ENCODE peak calls at places on chromosomes 7 and 10, in nine cellular contexts. Y is ovary; L is tibial nerve; U is BE2C; N is CD8-positive, alpha-beta memory T cell; B is suprapubic skin; O is left ventricle myocardium inferior; I is body of pancreas; H is endothelial cell of umbilical vein. T is an unnamed sample. For H3K4me1, the result is how much of the 10 kb centered on the place peaks cover.

GRCh38 chr10:16646474-16647059 is 124.9 kb upstream of the C1QL3 start:
- DNase-seq in Y (no peak), L (no peak), U (no peak), N (no peak), B (no peak), O (no peak), I (no peak), H (no peak), T (no peak)

GRCh38 chr10:127041561-127041960 is 136.3 kb downstream of the DOCK1 start:
- DNase-seq in Y (no peak), L (no peak), U (no peak), N (no peak), B (no peak), O (no peak), I (no peak), H (peak), T (no peak)

GRCh38 chr10:90888387-90888786 is 16.6 kb downstream of the RPP30 start:
- DNase-seq in Y (no peak), L (no peak), U (no peak), N (no peak), B (no peak), O (no peak), I (no peak), H (no peak), T (no peak)

GRCh38 chr7:130063036-130063435 is 7.3 kb upstream of the KLHDC10 start:
- DNase-seq in Y (no peak), L (no peak), U (peak), N (peak), B (peak), O (no peak), I (peak), H (peak), T (peak)

GRCh38 chr10:129709627-129710509 is 242.8 kb downstream of the MGMT start:
- DNase-seq in Y (no peak), L (no peak), U (no peak), N (no peak), B (no peak), O (no peak), I (no peak), H (no peak), T (no peak)

GRCh38 chr7:121029302-121029701 is 40.8 kb downstream of the CPED1 start:
- DNase-seq in Y (no peak), L (no peak), U (no peak), N (no peak), B (no peak), O (no peak), I (no peak), H (no peak), T (no peak)

GRCh38 chr10:117131390-117132327 is 6.4 kb downstream of the VAX1 start:
- DNase-seq in Y (no peak), L (no peak), U (no peak), N (no peak), B (no peak), O (no peak), I (no peak), H (no peak), T (no peak)

GRCh38 chr7:2814682-2815522 is 29.2 kb downstream of the GNA12 start:
- DNase-seq in Y (no peak), L (no peak), U (no peak), N (no peak), B (no peak), O (no peak), I (no peak), H (no peak), T (no peak)

GRCh38 chr10:132056663-132057062 is 9.1 kb upstream of the JAKMIP3 start:
- DNase-seq in Y (no peak), L (no peak), U (no peak), N (no peak), B (no peak), O (no peak), I (no peak), H (no peak), T (no peak)

GRCh38 chr7:38630720-38631673 is at the start of gene AMPH:
- DNase-seq in Y (no peak), L (no peak), U (peak), N (no peak), B (peak), O (peak), I (peak), H (peak), T (peak)

GRCh38 chr10:106182542-106182941 is 982.0 kb downstream of the SORCS1 start:
- DNase-seq in Y (no peak), L (no peak), U (no peak), N (no peak), B (no peak), O (no peak), I (peak), H (no peak), T (no peak)

GRCh38 chr7:922334-923107 is 32.0 kb downstream of the ADAP1 start:
- DNase-seq in Y (peak), L (no peak), U (no peak), N (no peak), B (no peak), O (no peak), I (peak), H (no peak), T (peak)

GRCh38 chr7:43942997-43943701 is 16.9 kb downstream of the UBE2D4 start:
- DNase-seq in Y (no peak), L (no peak), U (no peak), N (no peak), B (no peak), O (no peak), I (peak), H (no peak), T (no peak)

GRCh38 chr7:30430777-30431176 is 47.8 kb downstream of the NOD1 start:
- DNase-seq in Y (no peak), L (no peak), U (no peak), N (no peak), B (no peak), O (no peak), I (no peak), H (no peak), T (no peak)

GRCh38 chr7:23277359-23277989 is 21.7 kb upstream of the MALSU1 start:
- DNase-seq in Y (peak), L (peak), U (peak), N (peak), B (no peak), O (no peak), I (peak), H (peak), T (no peak)

GRCh38 chr7:41925946-41926345 is 223.1 kb upstream of the INHBA start:
- DNase-seq in Y (no peak), L (no peak), U (no peak), N (no peak), B (no peak), O (no peak), I (no peak), H (no peak), T (no peak)

GRCh38 chr10:113753020-113753692 is 1.7 kb downstream of the PLEKHS1 start:
- DNase-seq in Y (no peak), L (no peak), U (peak), N (no peak), B (no peak), O (no peak), I (no peak), H (peak), T (no peak)

GRCh38 chr10:103553743-103554487 is 60.4 kb downstream of the NEURL1 start:
- DNase-seq in Y (no peak), L (no peak), U (no peak), N (no peak), B (no peak), O (no peak), I (no peak), H (no peak), T (no peak)

GRCh38 chr7:54967384-54967783 is 51.4 kb upstream of the EGFR start:
- DNase-seq in Y (no peak), L (no peak), U (no peak), N (no peak), B (no peak), O (no peak), I (peak), H (no peak), T (no peak)

GRCh38 chr7:19079066-19079465 is 38.4 kb downstream of the TWIST1 start:
- DNase-seq in Y (no peak), L (no peak), U (no peak), N (no peak), B (no peak), O (no peak), I (no peak), H (no peak), T (no peak)

GRCh38 chr7:71414490-71414889 is 282.5 kb downstream of the GALNT17 start:
- DNase-seq in Y (peak), L (no peak), U (no peak), N (no peak), B (peak), O (peak), I (no peak), H (no peak), T (no peak)

GRCh38 chr10:123478112-123478511 is 188.0 kb upstream of the GPR26 start:
- DNase-seq in Y (no peak), L (no peak), U (no peak), N (no peak), B (no peak), O (no peak), I (peak), H (no peak), T (no peak)

GRCh38 chr7:132218876-132219275 is 357.4 kb downstream of the PLXNA4 start:
- DNase-seq in Y (no peak), L (no peak), U (no peak), N (no peak), B (no peak), O (no peak), I (no peak), H (no peak), T (no peak)

GRCh38 chr10:60806951-60807350 is 28.7 kb downstream of the CDK1 start:
- DNase-seq in Y (no peak), L (no peak), U (no peak), N (no peak), B (no peak), O (no peak), I (no peak), H (no peak), T (no peak)

GRCh38 chr7:94087664-94088352 is 83.7 kb upstream of the BET1 start:
- DNase-seq in Y (peak), L (peak), U (peak), N (peak), B (no peak), O (no peak), I (peak), H (peak), T (no peak)

GRCh38 chr10:106424981-106425380 is 739.5 kb downstream of the SORCS1 start:
- DNase-seq in Y (no peak), L (no peak), U (no peak), N (no peak), B (no peak), O (no peak), I (no peak), H (no peak), T (no peak)

GRCh38 chr7:11675163-11675562 is 156.8 kb downstream of the THSD7A start:
- DNase-seq in Y (no peak), L (no peak), U (no peak), N (no peak), B (no peak), O (no peak), I (no peak), H (no peak), T (no peak)

GRCh38 chr10:101889256-101890210 is 45.9 kb upstream of the KCNIP2 start:
- DNase-seq in Y (peak), L (peak), U (peak), N (peak), B (no peak), O (peak), I (peak), H (peak), T (peak)

GRCh38 chr10:8768341-8768740 is 713.9 kb downstream of the GATA3 start:
- DNase-seq in Y (no peak), L (no peak), U (no peak), N (no peak), B (no peak), O (no peak), I (no peak), H (no peak), T (no peak)

GRCh38 chr7:22561895-22562593 is 62.1 kb upstream of the STEAP1B start:
- DNase-seq in Y (no peak), L (no peak), U (no peak), N (no peak), B (no peak), O (no peak), I (no peak), H (peak), T (no peak)

GRCh38 chr10:119248681-119249080 is 41.3 kb downstream of the GRK5 start:
- DNase-seq in Y (no peak), L (no peak), U (no peak), N (no peak), B (no peak), O (no peak), I (no peak), H (no peak), T (no peak)

GRCh38 chr10:119252051-119252465 is 44.7 kb downstream of the GRK5 start:
- DNase-seq in Y (peak), L (no peak), U (peak), N (no peak), B (no peak), O (peak), I (no peak), H (peak), T (peak)

GRCh38 chr10:119252470-119253151 is 45.2 kb downstream of the GRK5 start:
- DNase-seq in Y (no peak), L (no peak), U (no peak), N (no peak), B (no peak), O (no peak), I (no peak), H (no peak), T (no peak)

GRCh38 chr10:119251315-119251708 is 43.9 kb downstream of the GRK5 start:
- DNase-seq in Y (peak), L (no peak), U (no peak), N (no peak), B (no peak), O (no peak), I (peak), H (peak), T (no peak)

DNA sequence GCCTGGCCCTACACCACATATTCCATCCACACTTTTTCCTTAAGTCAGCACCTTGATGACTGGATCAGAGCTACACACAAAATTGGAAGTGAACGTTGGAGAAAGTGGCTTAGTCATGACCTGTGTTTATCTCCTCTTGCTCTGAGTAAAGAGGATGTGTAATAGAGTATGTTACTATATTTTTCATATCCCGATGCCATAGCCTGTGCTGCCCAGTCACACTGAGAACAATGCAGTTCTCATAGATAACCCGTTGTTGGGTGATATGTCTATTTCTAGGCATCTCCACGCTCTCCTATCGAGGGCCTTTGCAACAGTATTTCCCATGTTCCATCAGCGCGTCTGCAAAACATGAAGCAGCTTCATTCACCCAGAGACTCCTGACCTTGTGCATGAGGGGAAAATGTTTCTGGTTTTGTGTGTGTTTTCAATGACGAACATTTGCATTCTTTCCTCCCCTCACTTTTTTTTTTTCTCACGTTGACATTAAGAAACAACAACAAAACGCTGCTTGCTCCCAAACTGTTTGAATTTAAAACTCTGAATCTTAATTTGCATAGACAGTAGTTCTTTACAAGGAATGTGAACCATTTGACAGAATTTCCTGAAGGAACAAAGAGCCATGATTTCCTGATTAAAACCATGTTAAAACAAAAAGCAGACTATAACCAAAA is 43.4 kb downstream of the GRK5 start:
- DNase-seq in Y (no peak), L (no peak), U (no peak), N (no peak), B (no peak), O (no peak), I (no peak), H (peak), T (no peak)
- H3K4me1 ChIP-seq in Y (under half), L (under half), U (under half), N (under half), B (under half), O (half or more), I (under half), H (half or more), T (half or more)

GRCh38 chr10:99926925-99927718 is 82.6 kb downstream of the DNMBP start:
- DNase-seq in Y (peak), L (peak), U (peak), N (no peak), B (no peak), O (peak), I (peak), H (peak), T (peak)

GRCh38 chr10:99929360-99929759 is 80.4 kb downstream of the DNMBP start:
- DNase-seq in Y (no peak), L (no peak), U (no peak), N (no peak), B (no peak), O (no peak), I (peak), H (no peak), T (no peak)

GRCh38 chr10:99930731-99931550 is 78.8 kb downstream of the DNMBP start:
- DNase-seq in Y (no peak), L (no peak), U (no peak), N (no peak), B (no peak), O (no peak), I (peak), H (no peak), T (no peak)

GRCh38 chr10:99924856-99925255 is 84.9 kb downstream of the DNMBP start:
- DNase-seq in Y (no peak), L (no peak), U (no peak), N (no peak), B (no peak), O (no peak), I (no peak), H (no peak), T (no peak)

DNA sequence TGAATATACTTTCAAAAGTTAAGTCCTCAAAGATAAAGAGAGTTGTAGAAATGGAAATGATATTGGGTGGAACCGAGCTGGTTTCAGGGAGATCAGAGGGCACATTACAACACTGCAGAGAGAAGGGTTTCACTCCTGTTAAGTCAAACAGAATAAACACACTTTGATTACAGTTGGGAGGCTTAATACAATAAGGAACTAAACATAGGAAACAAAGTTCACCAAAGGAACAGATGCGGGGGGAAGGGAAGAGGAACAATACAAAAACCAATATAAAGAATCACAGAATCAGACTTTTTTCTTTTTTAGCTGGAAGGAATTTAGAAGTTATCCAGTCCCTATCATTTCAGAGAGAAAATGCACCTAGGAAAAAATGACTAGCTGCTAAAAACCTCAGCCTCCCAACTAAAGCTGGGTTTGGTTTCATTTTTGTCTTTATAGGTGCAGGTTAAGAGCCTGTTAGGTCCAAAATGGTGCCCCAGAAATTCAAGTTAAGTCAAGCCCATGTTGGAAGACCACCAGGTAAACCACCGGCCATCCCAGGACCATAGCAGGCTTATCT is 81.9 kb downstream of the DNMBP start:
- DNase-seq in Y (no peak), L (peak), U (no peak), N (no peak), B (no peak), O (no peak), I (peak), H (peak), T (no peak)
- H3K4me1 ChIP-seq in Y (under half), L (under half), U (under half), N (under half), B (half or more), O (under half), I (half or more), H (half or more), T (under half)

DNA sequence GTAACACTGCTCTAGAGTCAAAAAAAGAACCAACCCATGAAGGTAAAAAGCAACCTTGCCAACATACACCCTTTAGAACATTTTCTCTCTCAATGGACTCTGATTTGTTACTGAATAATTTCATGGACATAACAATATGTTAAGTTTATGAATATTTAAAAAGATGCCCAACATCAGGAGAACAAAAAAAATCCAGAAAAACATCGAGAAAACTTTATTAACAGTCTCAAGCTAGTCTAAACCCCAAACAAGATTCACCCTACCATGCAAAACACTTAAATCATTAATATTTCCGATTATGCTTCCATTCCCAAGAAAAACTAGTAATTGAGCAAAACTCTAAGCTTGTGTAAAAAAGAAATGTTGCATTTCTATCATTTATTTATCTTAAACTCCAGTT is 46.7 kb downstream of the OSBPL3 start:
- DNase-seq in Y (no peak), L (no peak), U (no peak), N (no peak), B (no peak), O (no peak), I (no peak), H (no peak), T (no peak)
- H3K4me1 ChIP-seq in Y (under half), L (under half), U (under half), N (under half), B (under half), O (under half), I (under half), H (under half), T (under half)

GRCh38 chr7:116439856-116440549 is 59.5 kb upstream of the CAV2 start:
- DNase-seq in Y (no peak), L (no peak), U (no peak), N (no peak), B (no peak), O (no peak), I (no peak), H (no peak), T (no peak)

GRCh38 chr7:116436305-116436826 is 63.2 kb upstream of the CAV2 start:
- DNase-seq in Y (no peak), L (no peak), U (no peak), N (no peak), B (no peak), O (no peak), I (no peak), H (no peak), T (no peak)

GRCh38 chr7:116438274-116438673 is 61.3 kb upstream of the CAV2 start:
- DNase-seq in Y (no peak), L (no peak), U (no peak), N (no peak), B (no peak), O (no peak), I (no peak), H (peak), T (no peak)

GRCh38 chr7:116441534-116441933 is 58.0 kb upstream of the CAV2 start:
- DNase-seq in Y (no peak), L (no peak), U (no peak), N (no peak), B (no peak), O (no peak), I (no peak), H (peak), T (no peak)

GRCh38 chr7:116439005-116439404 is 60.5 kb upstream of the CAV2 start:
- DNase-seq in Y (no peak), L (no peak), U (no peak), N (no peak), B (no peak), O (no peak), I (no peak), H (no peak), T (no peak)
- H3K4me1 ChIP-seq in Y (under half), L (under half), U (under half), N (under half), B (under half), O (half or more), I (under half), H (under half), T (under half)

DNA sequence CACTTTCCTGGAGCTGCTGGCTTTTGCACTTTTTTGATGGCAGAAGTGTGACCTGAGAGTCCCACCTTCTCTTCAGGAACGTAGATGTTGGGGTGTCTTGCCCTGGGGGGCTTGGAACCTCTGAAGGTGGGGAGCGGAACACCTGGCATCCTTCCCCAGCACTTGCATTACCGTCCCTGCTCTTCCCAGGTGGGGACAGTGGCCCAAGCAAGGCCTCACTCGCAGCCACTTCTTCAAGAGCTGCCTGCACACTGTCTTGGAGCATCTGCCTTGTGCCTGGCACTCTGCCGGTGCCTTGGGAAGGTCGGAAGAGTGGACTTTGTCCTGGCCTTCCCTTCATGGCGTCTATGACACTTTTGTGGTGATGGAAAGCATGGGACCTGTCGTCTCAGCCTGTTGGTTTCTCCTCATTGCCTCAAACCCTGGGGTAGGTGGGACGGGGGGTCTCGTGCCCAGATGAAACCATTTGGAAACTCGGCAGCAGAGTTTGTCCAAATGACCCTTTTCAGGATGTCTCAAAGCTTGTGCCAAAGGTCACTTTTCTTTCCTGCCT is 31.1 kb downstream of the PFKFB3 start:
- DNase-seq in Y (no peak), L (no peak), U (no peak), N (no peak), B (no peak), O (no peak), I (no peak), H (no peak), T (no peak)
- H3K4me1 ChIP-seq in Y (under half), L (under half), U (under half), N (under half), B (under half), O (under half), I (under half), H (under half), T (under half)

GRCh38 chr7:50270531-50271018 is 33.9 kb upstream of the IKZF1 start:
- DNase-seq in Y (no peak), L (no peak), U (no peak), N (no peak), B (no peak), O (no peak), I (no peak), H (no peak), T (no peak)
- H3K4me1 ChIP-seq in Y (under half), L (under half), U (under half), N (half or more), B (under half), O (under half), I (under half), H (under half), T (under half)